ENCODE peak calls at places on chromosomes 3 and 15, in five cellular contexts. A is colonic mucosa, F is pancreas, Y is stomach, E is neuronal stem cell. B is an unnamed sample. For H3K4me1, the result is how much of the 10 kb centered on the place peaks cover.

GRCh38 chr3:150763122-150763840 is at the start of gene SIAH2:
- DNase-seq in A (peak), F (peak), Y (peak), E (peak), B (peak)

GRCh38 chr3:137300703-137301102 is 342.9 kb downstream of the IL20RB start:
- DNase-seq in A (no peak), F (no peak), Y (no peak), E (no peak), B (no peak)

GRCh38 chr3:18890459-18890858 is 257.9 kb upstream of the KCNH8 start:
- DNase-seq in A (no peak), F (no peak), Y (no peak), E (no peak), B (no peak)

GRCh38 chr15:64249842-64250575 is 87.2 kb upstream of the PPIB start:
- DNase-seq in A (no peak), F (no peak), Y (no peak), E (no peak), B (peak)

GRCh38 chr15:59035157-59035556 is 47.7 kb downstream of the RNF111 start:
- DNase-seq in A (no peak), F (no peak), Y (no peak), E (no peak), B (no peak)

GRCh38 chr3:50549226-50549625 is 18.3 kb downstream of the C3orf18 start:
- DNase-seq in A (no peak), F (no peak), Y (no peak), E (no peak), B (no peak)

GRCh38 chr3:132721479-132722164 is 587 bp downstream of the NPHP3 start:
- DNase-seq in A (peak), F (peak), Y (peak), E (peak), B (peak)

GRCh38 chr3:186151077-186151971 is 42.4 kb upstream of the ETV5 start:
- DNase-seq in A (no peak), F (no peak), Y (no peak), E (no peak), B (no peak)

GRCh38 chr3:15042936-15043335 is 22.2 kb downstream of the MRPS25 start:
- DNase-seq in A (no peak), F (no peak), Y (no peak), E (no peak), B (no peak)

GRCh38 chr15:61736792-61737191 is 323.5 kb downstream of the VPS13C start:
- DNase-seq in A (no peak), F (no peak), Y (no peak), E (no peak), B (no peak)

GRCh38 chr3:11850003-11850402 is 3.3 kb upstream of the TAMM41 start:
- DNase-seq in A (no peak), F (no peak), Y (no peak), E (no peak), B (no peak)

GRCh38 chr3:113249601-113250000 is 38.2 kb downstream of the BOC start:
- DNase-seq in A (no peak), F (no peak), Y (no peak), E (no peak), B (no peak)

GRCh38 chr15:51727141-51727897 is 10.1 kb downstream of the LYSMD2 start:
- DNase-seq in A (no peak), F (no peak), Y (no peak), E (no peak), B (no peak)

GRCh38 chr15:57772223-57772957 is 65.9 kb downstream of the POLR2M start:
- DNase-seq in A (no peak), F (no peak), Y (no peak), E (no peak), B (no peak)

GRCh38 chr3:38493019-38493418 is 3.1 kb upstream of the EXOG start:
- DNase-seq in A (no peak), F (no peak), Y (no peak), E (no peak), B (no peak)

GRCh38 chr3:48782046-48782445 is 65.0 kb upstream of the IP6K2 start:
- DNase-seq in A (no peak), F (no peak), Y (no peak), E (no peak), B (no peak)

GRCh38 chr3:149596136-149596770 is 61.6 kb downstream of the WWTR1 start:
- DNase-seq in A (no peak), F (no peak), Y (no peak), E (no peak), B (no peak)

GRCh38 chr3:185688808-185689207 is 102.7 kb downstream of the SENP2 start:
- DNase-seq in A (no peak), F (no peak), Y (peak), E (no peak), B (peak)

GRCh38 chr15:59591372-59591771 is 20.2 kb upstream of the GCNT3 start:
- DNase-seq in A (no peak), F (no peak), Y (no peak), E (no peak), B (no peak)

GRCh38 chr15:71153823-71154524 is 38.7 kb downstream of the THSD4 start:
- DNase-seq in A (no peak), F (no peak), Y (no peak), E (no peak), B (no peak)

GRCh38 chr3:115903843-115904242 is 280.5 kb downstream of the GAP43 start:
- DNase-seq in A (no peak), F (no peak), Y (no peak), E (no peak), B (no peak)

GRCh38 chr3:38843898-38844297 is 27.9 kb upstream of the SCN10A start:
- DNase-seq in A (no peak), F (no peak), Y (no peak), E (peak), B (peak)

GRCh38 chr15:84822774-84823579 is 5.8 kb downstream of the ALPK3 start:
- DNase-seq in A (no peak), F (no peak), Y (no peak), E (no peak), B (no peak)
- H3K4me3 ChIP-seq in A (no peak), F (no peak), Y (no peak), E (no peak), B (no peak)

GRCh38 chr3:126267976-126268615 is 87.7 kb upstream of the ALDH1L1 start:
- DNase-seq in A (no peak), F (no peak), Y (no peak), E (no peak), B (no peak)

GRCh38 chr3:126268866-126269265 is 88.3 kb downstream of the KLF15 start:
- DNase-seq in A (no peak), F (peak), Y (no peak), E (no peak), B (no peak)

GRCh38 chr3:126267169-126267975 is 87.0 kb upstream of the ALDH1L1 start:
- DNase-seq in A (peak), F (peak), Y (peak), E (peak), B (peak)

GRCh38 chr3:126270145-126270811 is 86.9 kb downstream of the KLF15 start:
- DNase-seq in A (peak), F (peak), Y (peak), E (no peak), B (no peak)

DNA sequence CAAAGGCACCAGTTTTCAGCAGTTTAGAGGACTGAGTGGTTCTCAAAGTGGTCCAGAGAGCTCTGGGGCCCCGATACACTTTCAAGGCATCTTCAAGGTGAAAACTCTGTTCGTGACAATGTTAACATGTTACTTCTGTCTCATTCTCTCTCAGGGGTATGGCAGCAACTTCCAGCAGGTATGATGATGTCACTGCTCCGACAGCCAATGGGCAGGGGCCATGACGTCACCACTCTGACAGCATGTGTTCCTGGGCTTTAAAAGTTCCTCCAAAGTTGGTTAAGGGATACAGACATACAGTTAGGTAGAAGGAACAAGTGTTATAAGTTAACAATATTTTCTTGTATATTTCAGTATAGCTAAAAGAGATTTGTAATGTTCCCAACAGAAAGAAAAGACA is 87.8 kb downstream of the KLF15 start:
- DNase-seq in A (no peak), F (no peak), Y (no peak), E (no peak), B (no peak)
- H3K27ac ChIP-seq in A (no peak), F (peak), Y (peak), E (no peak), B (no peak)

DNA sequence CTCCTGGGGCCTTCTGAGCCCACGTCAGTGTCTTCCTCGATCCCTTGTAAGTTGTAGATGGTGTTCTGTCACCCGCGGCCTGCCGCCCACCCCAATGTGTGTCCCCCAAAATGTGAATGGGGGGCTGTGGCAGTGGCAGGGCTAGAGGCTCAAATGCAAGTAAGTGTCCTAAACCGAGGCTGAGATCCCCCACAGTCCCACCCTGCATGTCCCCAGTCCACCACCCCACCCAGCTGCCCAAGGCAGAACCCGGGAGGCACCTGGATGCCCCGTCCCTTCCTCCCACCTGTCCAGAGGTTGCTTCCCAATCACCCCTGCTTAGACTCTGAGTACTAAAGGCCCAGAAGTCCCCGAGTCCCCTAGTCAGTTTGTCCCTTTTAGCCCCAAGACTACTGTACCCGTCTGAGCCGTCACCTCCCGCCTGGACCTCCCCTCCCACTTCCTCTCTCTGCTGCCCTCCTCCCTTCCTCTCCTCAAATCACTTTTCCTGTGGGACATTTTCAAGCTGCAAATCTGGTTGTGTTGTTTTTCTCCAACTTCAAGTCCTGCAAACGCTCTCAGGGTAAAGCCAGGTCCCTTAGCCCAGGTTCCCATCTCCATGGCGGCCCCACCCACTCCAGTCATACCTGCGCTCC is 11.8 kb upstream of the PLXND1 start:
- DNase-seq in A (no peak), F (peak), Y (no peak), E (no peak), B (no peak)
- H3K4me1 ChIP-seq in A (under half), F (under half), Y (half or more), E (under half), B (under half)

DNA sequence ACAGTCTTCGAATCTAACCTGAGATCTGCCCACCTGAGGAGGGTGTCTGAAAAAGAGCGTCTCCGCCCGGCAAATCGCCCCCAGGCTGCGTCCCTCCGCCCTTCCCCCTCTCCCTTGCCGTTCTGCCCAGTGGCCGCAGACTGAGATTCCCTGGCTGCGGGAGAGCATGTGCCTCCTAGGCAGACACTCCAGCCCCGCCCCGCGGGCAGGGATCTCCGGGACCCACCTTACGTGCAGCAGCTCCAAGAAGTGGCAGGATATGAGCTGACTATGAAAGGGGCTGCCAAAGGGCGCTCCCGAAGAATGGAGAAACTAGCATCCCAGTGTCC is 2.7 kb upstream of the WNT5A start:
- DNase-seq in A (peak), F (peak), Y (no peak), E (peak), B (no peak)
- H3K4me3 ChIP-seq in A (no peak), F (no peak), Y (no peak), E (no peak), B (no peak)

GRCh38 chr3:152280539-152280938 is 11.8 kb downstream of the MBNL1 start:
- DNase-seq in A (no peak), F (no peak), Y (no peak), E (no peak), B (no peak)

GRCh38 chr3:152277198-152277597 is 8.5 kb downstream of the MBNL1 start:
- DNase-seq in A (no peak), F (no peak), Y (no peak), E (no peak), B (no peak)

GRCh38 chr3:152279474-152279873 is 10.7 kb downstream of the MBNL1 start:
- DNase-seq in A (no peak), F (no peak), Y (no peak), E (no peak), B (no peak)

GRCh38 chr3:152278674-152279427 is 10.1 kb downstream of the MBNL1 start:
- DNase-seq in A (no peak), F (no peak), Y (no peak), E (no peak), B (no peak)

GRCh38 chr3:152276688-152277087 is 8.0 kb downstream of the MBNL1 start:
- DNase-seq in A (no peak), F (no peak), Y (no peak), E (no peak), B (no peak)
- H3K27ac ChIP-seq in A (no peak), F (no peak), Y (peak), E (no peak), B (no peak)

GRCh38 chr3:141083226-141083625 is 32.1 kb downstream of the SPSB4 start:
- DNase-seq in A (no peak), F (no peak), Y (no peak), E (no peak), B (no peak)

GRCh38 chr3:141081141-141081795 is 30.1 kb downstream of the SPSB4 start:
- DNase-seq in A (no peak), F (no peak), Y (no peak), E (peak), B (no peak)

GRCh38 chr3:141080407-141080806 is 29.3 kb downstream of the SPSB4 start:
- DNase-seq in A (no peak), F (no peak), Y (no peak), E (no peak), B (no peak)

GRCh38 chr3:141083831-141084624 is 32.9 kb downstream of the SPSB4 start:
- DNase-seq in A (no peak), F (no peak), Y (no peak), E (peak), B (no peak)

DNA sequence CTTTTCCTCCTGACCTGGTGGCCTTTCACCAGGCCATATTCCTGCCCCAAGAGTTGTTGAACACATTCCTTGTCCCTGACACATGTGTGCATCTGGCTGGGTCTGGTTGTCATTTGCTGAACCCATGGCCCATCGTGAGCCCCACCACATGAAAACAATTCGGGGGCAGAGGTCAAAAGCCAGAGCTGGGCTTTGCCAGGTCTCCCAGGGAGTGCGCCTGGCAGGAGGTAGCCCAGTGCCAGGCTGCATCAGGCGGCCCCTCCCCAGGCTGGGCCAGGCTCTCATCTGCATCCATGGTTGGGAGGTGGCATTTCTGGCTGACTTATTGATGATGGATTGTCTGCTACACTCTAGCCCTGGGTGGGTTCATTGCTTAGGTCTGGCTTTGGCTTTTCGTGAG is 30.9 kb downstream of the SPSB4 start:
- DNase-seq in A (no peak), F (no peak), Y (no peak), E (no peak), B (no peak)
- H3K4me1 ChIP-seq in A (under half), F (under half), Y (under half), E (half or more), B (under half)